ENCODE peak calls at places on chromosomes 3 and 15, in eight cellular contexts. M is AG04449, C is body of pancreas, I is psoas muscle, A is hepatocyte, B is fibroblast of lung, X is foreskin fibroblast, J is epithelial cell of esophagus. E is an unnamed sample.

GRCh38 chr3:195187609-195188529 is 83.1 kb downstream of the XXYLT1 start:
- DNase-seq in J (peak), I (no peak), M (no peak), A (no peak), B (peak), C (no peak), X (peak), E (peak)

GRCh38 chr3:195717852-195718476 is 2.8 kb upstream of the MUC20 start:
- DNase-seq in I (no peak), B (no peak), A (no peak), J (no peak), M (no peak), X (no peak), C (no peak), E (no peak)

GRCh38 chr15:64185331-64185911 is 22.6 kb upstream of the PPIB start:
- DNase-seq in B (no peak), X (no peak), C (no peak), I (no peak), M (no peak), J (no peak), A (no peak), E (no peak)

GRCh38 chr3:42696356-42697301 is 6.0 kb downstream of the HHATL start:
- DNase-seq in X (no peak), C (no peak), J (no peak), M (no peak), B (no peak), I (peak), A (no peak), E (no peak)

GRCh38 chr3:171566803-171567422 is 106.7 kb upstream of the TNIK start:
- DNase-seq in B (peak), C (no peak), J (peak), A (peak), M (no peak), X (peak), I (no peak), E (peak)

GRCh38 chr3:139286825-139287224 is 57.0 kb upstream of the MRPS22 start:
- DNase-seq in A (no peak), J (no peak), I (no peak), M (no peak), B (no peak), C (no peak), X (no peak), E (no peak)

GRCh38 chr3:196184881-196185280 is 26.3 kb downstream of the ZDHHC19 start:
- DNase-seq in B (no peak), X (no peak), C (no peak), J (no peak), A (no peak), M (no peak), I (no peak), E (no peak)

GRCh38 chr15:73727330-73728018 is 25.7 kb downstream of the INSYN1 start:
- DNase-seq in C (no peak), A (peak), B (peak), J (peak), X (peak), M (peak), I (no peak), E (peak)

GRCh38 chr3:188978772-188979171 is 193.0 kb upstream of the TPRG1 start:
- DNase-seq in I (no peak), X (peak), B (peak), J (peak), C (peak), M (peak), A (peak), E (peak)

GRCh38 chr15:51909591-51909990 is 62.0 kb downstream of the LEO1 start:
- DNase-seq in C (no peak), X (no peak), A (no peak), J (no peak), M (no peak), B (no peak), I (no peak), E (no peak)

GRCh38 chr3:66376568-66376967 is 124.3 kb downstream of the LRIG1 start:
- DNase-seq in A (peak), J (peak), M (no peak), C (peak), B (peak), I (no peak), X (peak), E (peak)

GRCh38 chr3:114608293-114608692 is 314.5 kb downstream of the TIGIT start:
- DNase-seq in B (peak), A (no peak), C (no peak), I (no peak), J (peak), X (peak), M (peak), E (peak)

GRCh38 chr3:161851941-161852566 is 355.4 kb downstream of the OTOL1 start:
- DNase-seq in I (no peak), A (peak), M (no peak), X (peak), J (peak), C (peak), B (peak), E (peak)

GRCh38 chr3:138933068-138933668 is 13.8 kb downstream of the FOXL2 start:
- DNase-seq in M (no peak), A (no peak), I (no peak), X (no peak), C (no peak), J (no peak), B (no peak), E (no peak)

GRCh38 chr3:122794779-122795673 is at the start of gene SLC49A4:
- DNase-seq in B (peak), J (peak), X (peak), A (peak), M (no peak), C (peak), I (peak), E (peak)

GRCh38 chr3:48561045-48561736 is 2.4 kb downstream of the UCN2 start:
- DNase-seq in B (peak), I (peak), X (peak), A (peak), M (no peak), C (peak), J (peak), E (no peak)

GRCh38 chr3:53045107-53045783 is 628 bp downstream of the SFMBT1 start:
- DNase-seq in I (peak), B (peak), M (no peak), J (peak), C (peak), X (peak), A (peak), E (no peak)

GRCh38 chr3:184814214-184814613 is 2.2 kb downstream of the VPS8 start:
- DNase-seq in J (no peak), A (no peak), C (no peak), X (no peak), I (no peak), B (no peak), M (no peak), E (peak)

GRCh38 chr15:98734472-98735284 is 86.3 kb downstream of the IGF1R start:
- DNase-seq in C (no peak), B (no peak), I (no peak), A (no peak), X (peak), M (no peak), J (peak), E (peak)

GRCh38 chr3:107285197-107285596 is 92.0 kb upstream of the CCDC54 start:
- DNase-seq in C (no peak), M (no peak), I (no peak), J (peak), B (peak), A (no peak), X (peak), E (peak)

GRCh38 chr15:49428392-49429095 is 5.5 kb downstream of the FGF7 start:
- DNase-seq in A (no peak), X (peak), J (no peak), B (peak), I (no peak), M (no peak), C (no peak), E (no peak)
- H3K4me3 ChIP-seq in A (no peak), X (peak), J (no peak), B (peak), I (peak), M (no peak), C (no peak), E (no peak)

GRCh38 chr3:111325160-111325707 is 216.8 kb upstream of the CD96 start:
- DNase-seq in C (no peak), X (peak), A (no peak), J (no peak), B (peak), M (no peak), I (no peak), E (no peak)
- TF ChIP-seq CTCF in C (no peak), X (no peak), A (no peak), J (no peak), B (no peak), M (no peak), I (no peak), E (no peak)

DNA sequence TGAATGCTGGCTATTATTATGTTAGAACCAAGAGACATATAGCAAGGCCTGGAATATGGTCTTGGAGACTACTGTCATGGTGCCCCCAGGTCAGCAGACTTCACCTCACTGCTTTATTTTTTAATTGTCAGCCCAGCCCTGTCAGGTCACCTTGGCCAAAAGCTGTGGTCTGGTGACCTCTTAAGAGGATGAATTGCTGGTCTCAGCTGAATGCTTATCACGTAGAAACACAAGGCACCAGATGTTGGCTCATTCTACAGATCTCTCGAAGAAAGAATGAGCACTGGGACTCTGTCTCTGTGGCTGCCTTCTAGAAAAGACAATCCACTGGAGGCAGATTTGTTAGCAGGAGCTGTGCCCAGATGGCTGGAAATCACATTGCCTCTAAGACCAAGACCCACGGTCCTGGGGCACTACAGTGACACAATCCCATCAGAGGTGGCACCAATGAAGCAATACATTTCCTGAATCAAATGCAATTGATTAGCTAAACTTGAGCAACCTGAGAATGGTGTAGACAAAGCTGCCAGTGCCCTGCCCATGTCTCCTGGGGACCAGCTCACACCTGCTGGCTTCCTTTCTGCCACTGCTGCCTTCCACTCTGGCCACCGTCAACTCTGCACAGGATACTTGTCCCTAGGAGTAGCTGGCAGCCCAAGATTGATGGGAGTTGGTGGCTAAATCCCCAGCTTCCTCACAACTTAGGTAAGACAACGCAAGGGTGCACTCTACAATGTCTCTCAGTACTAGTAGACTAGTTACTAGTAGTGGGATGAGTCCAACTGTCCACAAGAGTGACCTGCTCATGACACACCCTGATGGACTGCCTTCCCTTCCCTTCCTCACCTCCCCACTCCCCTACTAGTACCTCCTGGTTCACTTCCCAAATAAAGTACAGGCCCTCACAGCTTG is 384.9 kb upstream of the PROK2 start:
- DNase-seq in C (no peak), B (no peak), J (no peak), I (no peak), A (no peak), X (no peak), M (no peak), E (no peak)
- H3K4me3 ChIP-seq in C (no peak), B (no peak), J (no peak), I (no peak), A (no peak), X (no peak), M (no peak), E (no peak)

GRCh38 chr15:74787251-74788041 is 5.6 kb downstream of the CSK start:
- DNase-seq in B (peak), X (peak), A (peak), J (peak), M (no peak), I (peak), C (peak), E (peak)
- TF ChIP-seq CTCF in B (peak), X (peak), A (peak), J (peak), M (peak), I (peak), C (no peak), E (peak)

GRCh38 chr3:123961508-123961856 is 453 bp upstream of the CCDC14 start:
- DNase-seq in B (no peak), A (no peak), X (no peak), C (no peak), M (no peak), I (no peak), J (no peak), E (no peak)
- H3K4me3 ChIP-seq in B (peak), A (peak), X (peak), C (peak), M (peak), I (peak), J (peak), E (peak)

GRCh38 chr15:61527836-61528589 is 298.9 kb upstream of the RORA start:
- DNase-seq in X (no peak), C (no peak), I (no peak), M (no peak), J (no peak), A (no peak), B (no peak), E (no peak)
- TF ChIP-seq CTCF in X (no peak), C (no peak), I (no peak), M (no peak), J (no peak), A (no peak), B (no peak), E (no peak)

E was measured in bronchial epithelial cell.